ENCODE peak calls at places on chromosome 17, in four cellular contexts. H is ovary; N is WERI-Rb-1; B is CD8-positive, alpha-beta memory T cell. O is an unnamed sample.

GRCh38 chr17:48012151-48012520 is 25.5 kb downstream of the COPZ2 start:
- DNase-seq in B (peak; percentile 54), H (no peak), N (peak; percentile 98), O (peak; percentile 63)

GRCh38 chr17:19723967-19724366 is 7.6 kb upstream of the SLC47A2 start:
- DNase-seq in H (no peak), N (no peak), B (no peak), O (no peak)

GRCh38 chr17:78255953-78256704 is 24.7 kb downstream of the TMEM235 start:
- DNase-seq in H (no peak), B (no peak), N (peak; percentile 60), O (no peak)

GRCh38 chr17:78496311-78496710 is 80.9 kb downstream of the DNAH17 start:
- DNase-seq in B (no peak), N (no peak), H (no peak), O (no peak)

GRCh38 chr17:79915850-79916430 is 76.7 kb upstream of the CBX4 start:
- DNase-seq in B (no peak), N (peak; percentile 77), H (no peak), O (no peak)

GRCh38 chr17:1058423-1059130 is 61.6 kb downstream of the TIMM22 start:
- DNase-seq in H (no peak), B (no peak), N (peak; percentile 89), O (no peak)

GRCh38 chr17:28950017-28950751 is 1.1 kb downstream of the PHF12 start:
- DNase-seq in N (peak; percentile 69), H (peak; percentile 54), B (peak; percentile 55), O (peak; percentile 65)

GRCh38 chr17:81400154-81400938 is 5.1 kb downstream of the BAHCC1 start:
- DNase-seq in H (no peak), B (no peak), N (peak; percentile 86), O (no peak)

GRCh38 chr17:49496183-49496865 is 1.2 kb downstream of the NGFR start:
- DNase-seq in N (peak; percentile 85), B (peak; percentile 83), H (peak; percentile 72), O (peak; percentile 79)

GRCh38 chr17:61000911-61001310 is 323.3 kb downstream of the BCAS3 start:
- DNase-seq in B (no peak), H (no peak), N (no peak), O (no peak)

GRCh38 chr17:67974186-67974585 is 22.1 kb downstream of the C17orf58 start:
- DNase-seq in B (no peak), N (no peak), H (no peak), O (no peak)

GRCh38 chr17:1390422-1391367 is 9.3 kb downstream of the YWHAE start:
- DNase-seq in H (no peak), N (no peak), B (no peak), O (no peak)

GRCh38 chr17:81443269-81443668 is 48.0 kb downstream of the BAHCC1 start:
- DNase-seq in B (no peak), N (no peak), H (no peak), O (no peak)

GRCh38 chr17:35390156-35390555 is 16.7 kb upstream of the SLFN11 start:
- DNase-seq in N (no peak), B (no peak), H (no peak), O (no peak)

GRCh38 chr17:63881935-63882601 is at the start of gene GH2:
- DNase-seq in B (peak; percentile 37), H (peak; percentile 25), N (peak; percentile 83), O (peak; percentile 51)

GRCh38 chr17:83193336-83194188 is 114.2 kb downstream of the METRNL start:
- DNase-seq in B (no peak), N (no peak), H (no peak), O (no peak)

GRCh38 chr17:77365584-77366186 is 224.9 kb downstream of the SEC14L1 start:
- DNase-seq in B (no peak), H (peak; percentile 64), N (no peak), O (no peak)

GRCh38 chr17:43645765-43646481 is 15.8 kb downstream of the MEOX1 start:
- DNase-seq in N (no peak), H (peak; percentile 60), B (no peak), O (no peak)

GRCh38 chr17:2042355-2042929 is 620 bp downstream of the OVCA2 start:
- DNase-seq in N (peak; percentile 53), B (no peak), H (no peak), O (no peak)

GRCh38 chr17:8946476-8946875 is 19.0 kb downstream of the PIK3R5 start:
- DNase-seq in H (no peak), N (no peak), B (no peak), O (no peak)

GRCh38 chr17:48121921-48122650 is 14.5 kb downstream of the SNX11 start:
- DNase-seq in N (no peak), H (no peak), B (no peak), O (no peak)

GRCh38 chr17:28402224-28402630 is 3.8 kb downstream of the SLC46A1 start:
- DNase-seq in N (no peak), H (no peak), B (no peak), O (no peak)

GRCh38 chr17:60610481-60610880 is 10.5 kb downstream of the PPM1D start:
- DNase-seq in N (no peak), B (no peak), H (no peak), O (no peak)

GRCh38 chr17:43891851-43892671 is 15.3 kb downstream of the MPP2 start:
- DNase-seq in B (no peak), H (no peak), N (no peak), O (no peak)

GRCh38 chr17:17484451-17484899 is 7.7 kb downstream of the MED9 start:
- DNase-seq in H (no peak), B (no peak), N (no peak), O (no peak)

GRCh38 chr17:70084476-70084875 is 9.5 kb downstream of the KCNJ16 start:
- DNase-seq in B (no peak), N (no peak), H (no peak), O (no peak)

GRCh38 chr17:80105762-80106161 is 4.4 kb downstream of the GAA start:
- DNase-seq in B (no peak), H (peak; percentile 44), N (no peak), O (no peak)

GRCh38 chr17:50318551-50319310 is 27.2 kb upstream of the XYLT2 start:
- DNase-seq in N (peak; percentile 94), B (no peak), H (no peak), O (no peak)

GRCh38 chr17:62720126-62720850 is 87.8 kb downstream of the MARCHF10 start:
- DNase-seq in N (no peak), B (no peak), H (no peak), O (no peak)

GRCh38 chr17:60039509-60040442 is 38.9 kb downstream of the HEATR6 start:
- DNase-seq in H (no peak), B (no peak), N (no peak), O (no peak)

GRCh38 chr17:50075446-50076032 is 19.6 kb upstream of the PDK2 start:
- DNase-seq in N (no peak), B (no peak), H (no peak), O (no peak)

GRCh38 chr17:46848534-46848933 is 2.8 kb upstream of the WNT9B start:
- DNase-seq in H (no peak), N (no peak), B (no peak), O (no peak)
- H3K27me3 ChIP-seq in H (no peaks in the 10 kb centered on the region), N (peaks cover 51% of the 10 kb centered on the region), B (peaks cover 25% of the 10 kb centered on the region), O (peaks cover 29% of the 10 kb centered on the region)

GRCh38 chr17:75273968-75274708 is 3.1 kb upstream of the MIF4GD start:
- DNase-seq in B (no peak), H (no peak), N (no peak), O (no peak)
- H3K36me3 ChIP-seq in B (no peaks in the 10 kb centered on the region), H (no peaks in the 10 kb centered on the region), N (peaks cover 61% of the 10 kb centered on the region), O (peaks cover 7% of the 10 kb centered on the region)

GRCh38 chr17:38561416-38562214 is 44.1 kb downstream of the SRCIN1 start:
- DNase-seq in N (no peak), H (no peak), B (no peak), O (no peak)

GRCh38 chr17:38562903-38563302 is 42.8 kb downstream of the SRCIN1 start:
- DNase-seq in H (no peak), B (no peak), N (no peak), O (no peak)

GRCh38 chr17:38563362-38564253 is 42.1 kb downstream of the SRCIN1 start:
- DNase-seq in B (no peak), H (no peak), N (peak; percentile 84), O (no peak)

GRCh38 chr17:38560503-38561318 is 45.0 kb downstream of the SRCIN1 start:
- DNase-seq in B (no peak), H (no peak), N (no peak), O (peak; percentile 32)

GRCh38 chr17:38562215-38562569 is 43.6 kb downstream of the SRCIN1 start:
- DNase-seq in H (no peak), B (no peak), N (no peak), O (no peak)
- H3K27me3 ChIP-seq in H (peaks cover 3% of the 10 kb centered on the region), B (peaks cover 69% of the 10 kb centered on the region), N (no peaks in the 10 kb centered on the region), O (peaks cover 54% of the 10 kb centered on the region)

GRCh38 chr17:42146911-42147607 is 7.7 kb downstream of the RAB5C start:
- DNase-seq in B (no peak), H (no peak), N (no peak), O (no peak)
- H3K36me3 ChIP-seq in B (no peaks in the 10 kb centered on the region), H (no peaks in the 10 kb centered on the region), N (peaks cover 75% of the 10 kb centered on the region), O (peaks cover 20% of the 10 kb centered on the region)

DNA sequence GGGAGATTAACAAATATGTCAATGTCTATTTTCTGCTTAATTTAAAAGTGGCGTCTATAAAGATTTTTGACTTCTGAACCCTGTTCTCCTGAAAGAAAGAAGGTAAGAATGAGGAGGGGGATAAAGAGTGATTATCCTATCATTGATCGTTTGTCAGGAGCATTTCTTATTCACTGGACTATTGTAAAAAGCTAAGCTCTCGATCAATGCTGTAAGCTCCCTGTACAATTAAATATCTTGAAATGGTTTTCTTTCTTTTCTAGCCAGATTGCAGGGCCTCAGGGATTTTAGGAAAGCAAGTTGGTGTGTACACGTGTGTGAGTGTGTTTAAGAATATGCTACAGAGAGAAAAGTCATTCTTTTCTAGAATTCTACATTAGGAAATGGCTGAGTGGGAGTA is 154.4 kb downstream of the AATF start:
- DNase-seq in B (no peak), H (no peak), N (no peak), O (no peak)
- H3K27me3 ChIP-seq in B (no peaks in the 10 kb centered on the region), H (no peaks in the 10 kb centered on the region), N (no peaks in the 10 kb centered on the region), O (no peaks in the 10 kb centered on the region)

DNA sequence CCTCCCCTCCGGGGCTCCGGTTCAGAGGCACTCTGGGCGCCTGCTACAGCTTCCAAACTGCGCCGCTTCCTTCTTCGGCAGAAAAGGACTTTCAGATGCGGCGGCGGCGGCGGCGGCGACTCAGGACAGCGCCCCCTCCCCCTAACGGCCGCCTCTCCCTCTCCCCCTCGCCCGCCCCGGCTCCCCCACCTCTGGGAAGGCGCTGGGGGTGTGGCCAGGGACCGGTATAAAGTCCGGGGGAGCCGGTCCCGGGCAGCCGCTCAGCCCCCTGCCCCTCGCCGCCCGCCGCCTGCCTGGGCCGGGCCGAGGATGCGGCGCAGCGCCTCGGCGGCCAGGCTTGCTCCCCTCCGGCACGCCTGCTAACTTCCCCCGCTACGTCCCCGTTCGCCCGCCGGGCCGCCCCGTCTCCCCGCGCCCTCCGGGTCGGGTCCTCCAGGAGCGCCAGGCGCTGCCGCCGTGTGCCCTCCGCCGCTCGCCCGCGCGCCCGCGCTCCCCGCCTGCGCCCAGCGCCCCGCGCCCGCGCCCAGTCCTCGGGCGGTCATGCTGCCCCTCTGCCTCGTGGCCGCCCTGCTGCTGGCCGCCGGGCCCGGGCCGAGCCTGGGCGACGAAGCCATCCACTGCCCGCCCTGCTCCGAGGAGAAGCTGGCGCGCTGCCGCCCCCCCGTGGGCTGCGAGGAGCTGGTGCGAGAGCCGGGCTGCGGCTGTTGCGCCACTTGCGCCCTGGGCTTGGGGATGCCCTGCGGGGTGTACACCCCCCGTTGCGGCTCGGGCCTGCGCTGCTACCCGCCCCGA is at the start of gene IGFBP4:
- DNase-seq in N (peak; percentile 92), H (peak; percentile 92), B (peak; percentile 49), O (peak; percentile 62)
- H3K36me3 ChIP-seq in N (no peaks in the 10 kb centered on the region), H (no peaks in the 10 kb centered on the region), B (no peaks in the 10 kb centered on the region), O (no peaks in the 10 kb centered on the region)

O was measured in CD4-positive, alpha-beta memory T cell.